ENCODE peak calls at places on chromosomes 12 and 14, in five cellular contexts. X is GM23248, V is HCT116, S is GM23338, N is neural progenitor cell. P is an unnamed sample.

GRCh38 chr12:14066021-14066420 is 84.6 kb upstream of the GRIN2B start:
- DNase-seq in X (no peak), V (peak), S (no peak), N (no peak), P (no peak)

GRCh38 chr14:26775765-26776577 is 178.1 kb upstream of the NOVA1 start:
- DNase-seq in X (peak), V (no peak), S (no peak), N (no peak), P (no peak)

GRCh38 chr12:30546121-30546520 is 149.5 kb downstream of the IPO8 start:
- DNase-seq in X (no peak), V (no peak), S (no peak), N (no peak), P (no peak)

GRCh38 chr12:115771601-115772000 is 505.9 kb downstream of the MED13L start:
- DNase-seq in X (no peak), V (no peak), S (no peak), N (no peak), P (no peak)

GRCh38 chr14:59328410-59328809 is 136.8 kb downstream of the GPR135 start:
- DNase-seq in X (no peak), V (no peak), S (no peak), N (no peak), P (no peak)

GRCh38 chr14:106277503-106277902 is 751.1 kb downstream of the TMEM121 start:
- DNase-seq in X (no peak), V (no peak), S (no peak), N (no peak), P (peak)

GRCh38 chr14:76770521-76771431 is 9.5 kb downstream of the VASH1 start:
- DNase-seq in X (no peak), V (no peak), S (no peak), N (no peak), P (no peak)

GRCh38 chr12:106170285-106170684 is 31.5 kb upstream of the NUAK1 start:
- DNase-seq in X (peak), V (no peak), S (no peak), N (no peak), P (no peak)

GRCh38 chr14:74653386-74654138 is 41.5 kb upstream of the LTBP2 start:
- DNase-seq in X (peak), V (no peak), S (no peak), N (peak), P (no peak)
- TF ChIP-seq EZH2phosphoT487 in X (no peak), V (no peak), S (no peak), N (no peak), P (no peak)

GRCh38 chr14:104137297-104138097 is 890 bp upstream of the KIF26A start:
- DNase-seq in X (peak), V (no peak), S (peak), N (peak), P (peak)
- TF ChIP-seq EZH2phosphoT487 in X (no peak), V (no peak), S (no peak), N (peak), P (no peak)

DNA sequence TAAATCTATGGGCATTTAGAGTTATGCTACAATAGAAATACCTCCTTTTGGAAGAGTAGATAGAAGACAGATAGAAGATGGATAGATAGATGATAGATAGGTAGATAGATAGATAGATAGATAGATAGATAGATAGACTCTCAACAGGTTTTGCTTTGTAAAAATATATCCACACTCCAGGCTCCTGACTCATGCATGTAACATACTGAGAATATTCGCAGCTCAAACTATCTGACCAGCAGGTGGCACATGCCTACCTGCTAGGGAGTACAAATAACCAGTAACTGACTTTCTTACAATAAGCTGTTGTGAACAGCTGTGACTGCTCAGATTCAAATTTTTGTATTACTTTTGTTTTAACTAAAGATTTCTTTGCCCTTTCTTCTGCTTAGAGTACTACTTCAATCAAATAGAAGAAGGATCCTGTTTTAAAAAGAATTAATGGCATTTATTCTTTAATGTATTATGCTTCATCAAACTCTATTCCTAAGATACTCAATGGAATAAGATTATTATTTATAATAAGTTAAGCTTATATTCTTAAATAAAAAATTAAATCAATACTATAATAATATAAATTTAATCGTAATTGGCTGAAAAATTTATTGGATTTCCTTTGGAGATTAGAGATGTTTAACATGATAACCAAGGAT is 15.8 kb upstream of the CPNE8 start:
- DNase-seq in X (peak), V (peak), S (peak), N (peak), P (peak)
- TF ChIP-seq EZH2phosphoT487 in X (no peak), V (no peak), S (no peak), N (no peak), P (no peak)

DNA sequence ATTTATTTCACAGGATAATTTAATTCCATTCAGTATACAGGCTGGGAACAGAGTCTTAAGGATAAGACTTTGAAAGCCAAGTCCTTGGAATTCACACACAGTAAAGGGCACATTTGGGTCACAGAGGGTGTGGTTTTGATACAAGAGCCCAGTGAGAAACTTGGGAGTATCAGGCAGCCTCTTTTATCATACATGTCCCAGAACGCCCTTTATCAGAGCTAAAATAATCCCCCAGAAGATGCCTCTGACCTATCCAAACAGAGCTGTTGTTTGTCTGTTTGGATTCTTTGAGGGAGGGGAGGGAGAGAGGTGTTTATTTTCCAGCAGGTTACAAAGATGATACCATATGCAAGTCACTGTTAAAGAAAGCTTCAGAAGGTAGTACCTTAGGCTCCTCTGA is 167.6 kb downstream of the PRKCH start:
- DNase-seq in X (no peak), V (no peak), S (no peak), N (no peak), P (no peak)
- TF ChIP-seq EZH2phosphoT487 in X (no peak), V (no peak), S (no peak), N (no peak), P (no peak)

P was measured in OCI-LY7.